ENCODE peak calls at places on chromosomes 6 and 20, in nine cellular contexts. G, J, D, Q, C, A, T, V and N are unnamed samples.

GRCh38 chr6:53066059-53066406 is 829 bp downstream of the FBXO9 start:
- DNase-seq in G (no peak), D (no peak), V (peak; percentile 86), A (peak; percentile 80), T (peak; percentile 56), J (no peak), Q (peak; percentile 44), C (peak; percentile 35), N (no peak)

GRCh38 chr6:87759491-87760010 is 57.5 kb upstream of the AKIRIN2 start:
- DNase-seq in T (no peak), G (no peak), A (no peak), V (no peak), Q (no peak), D (no peak), J (no peak), C (no peak), N (no peak)

GRCh38 chr6:155444120-155444917 is 11.3 kb downstream of the NOX3 start:
- DNase-seq in D (peak; percentile 15), V (no peak), C (peak; percentile 15), A (no peak), Q (no peak), G (peak; percentile 32), T (no peak), J (peak; percentile 23), N (no peak)

GRCh38 chr6:153130515-153131036 is 506 bp downstream of the RGS17 start:
- DNase-seq in T (no peak), C (no peak), G (no peak), D (no peak), A (no peak), Q (no peak), J (no peak), V (peak; percentile 61), N (no peak)

GRCh38 chr20:10090588-10091166 is 55.9 kb downstream of the ANKEF1 start:
- DNase-seq in Q (peak; percentile 42), A (no peak), V (no peak), J (no peak), T (no peak), C (peak; percentile 64), G (peak; percentile 72), D (peak; percentile 44), N (peak; percentile 65)

GRCh38 chr6:104623052-104623690 is 236.5 kb downstream of the HACE1 start:
- DNase-seq in G (no peak), T (no peak), D (no peak), A (no peak), Q (no peak), J (no peak), V (no peak), C (no peak), N (no peak)

GRCh38 chr6:108652375-108652774 is 91.7 kb downstream of the FOXO3 start:
- DNase-seq in C (no peak), J (no peak), V (no peak), Q (no peak), A (no peak), D (no peak), T (no peak), G (no peak), N (no peak)

GRCh38 chr20:58945967-58946631 is 35.0 kb upstream of the NELFCD start:
- DNase-seq in Q (no peak), C (no peak), T (no peak), J (no peak), G (no peak), A (no peak), D (no peak), V (no peak), N (no peak)

GRCh38 chr20:61461459-61461858 is 209.4 kb downstream of the CDH4 start:
- DNase-seq in C (no peak), T (no peak), V (no peak), D (no peak), A (no peak), J (no peak), Q (no peak), G (no peak), N (no peak)

GRCh38 chr20:19945732-19946670 is 71.2 kb upstream of the NAA20 start:
- DNase-seq in J (no peak), Q (no peak), G (no peak), D (no peak), C (no peak), V (no peak), T (no peak), A (no peak), N (no peak)

GRCh38 chr6:161215876-161216615 is 57.8 kb downstream of the AGPAT4 start:
- DNase-seq in T (no peak), C (no peak), Q (no peak), J (no peak), D (peak; percentile 50), G (peak; percentile 26), A (no peak), V (no peak), N (no peak)

GRCh38 chr6:100210138-100210872 is 216.3 kb upstream of the MCHR2 start:
- DNase-seq in G (no peak), A (no peak), Q (no peak), V (no peak), T (no peak), C (no peak), D (no peak), J (no peak), N (no peak)

GRCh38 chr20:35572838-35573237 is 31.0 kb downstream of the ERGIC3 start:
- DNase-seq in V (no peak), A (no peak), C (no peak), G (peak; percentile 12), Q (no peak), T (no peak), D (no peak), J (no peak), N (no peak)

GRCh38 chr6:16301511-16301910 is 63.1 kb downstream of the GMPR start:
- DNase-seq in G (no peak), J (no peak), Q (no peak), C (no peak), V (no peak), T (no peak), A (no peak), D (no peak), N (no peak)

GRCh38 chr6:110949679-110950285 is 8.7 kb upstream of the GTF3C6 start:
- DNase-seq in V (no peak), G (peak; percentile 69), T (no peak), C (peak; percentile 47), D (no peak), Q (peak; percentile 67), A (no peak), J (no peak), N (peak; percentile 38)

GRCh38 chr20:1505871-1506270 is 14.7 kb upstream of the SIRPB2 start:
- DNase-seq in V (no peak), D (no peak), G (no peak), Q (no peak), A (no peak), T (no peak), C (no peak), J (no peak), N (no peak)

GRCh38 chr6:107202876-107203468 is 87.7 kb upstream of the BEND3 start:
- DNase-seq in V (no peak), J (no peak), C (no peak), Q (no peak), D (no peak), G (no peak), T (no peak), A (no peak), N (no peak)

DNA sequence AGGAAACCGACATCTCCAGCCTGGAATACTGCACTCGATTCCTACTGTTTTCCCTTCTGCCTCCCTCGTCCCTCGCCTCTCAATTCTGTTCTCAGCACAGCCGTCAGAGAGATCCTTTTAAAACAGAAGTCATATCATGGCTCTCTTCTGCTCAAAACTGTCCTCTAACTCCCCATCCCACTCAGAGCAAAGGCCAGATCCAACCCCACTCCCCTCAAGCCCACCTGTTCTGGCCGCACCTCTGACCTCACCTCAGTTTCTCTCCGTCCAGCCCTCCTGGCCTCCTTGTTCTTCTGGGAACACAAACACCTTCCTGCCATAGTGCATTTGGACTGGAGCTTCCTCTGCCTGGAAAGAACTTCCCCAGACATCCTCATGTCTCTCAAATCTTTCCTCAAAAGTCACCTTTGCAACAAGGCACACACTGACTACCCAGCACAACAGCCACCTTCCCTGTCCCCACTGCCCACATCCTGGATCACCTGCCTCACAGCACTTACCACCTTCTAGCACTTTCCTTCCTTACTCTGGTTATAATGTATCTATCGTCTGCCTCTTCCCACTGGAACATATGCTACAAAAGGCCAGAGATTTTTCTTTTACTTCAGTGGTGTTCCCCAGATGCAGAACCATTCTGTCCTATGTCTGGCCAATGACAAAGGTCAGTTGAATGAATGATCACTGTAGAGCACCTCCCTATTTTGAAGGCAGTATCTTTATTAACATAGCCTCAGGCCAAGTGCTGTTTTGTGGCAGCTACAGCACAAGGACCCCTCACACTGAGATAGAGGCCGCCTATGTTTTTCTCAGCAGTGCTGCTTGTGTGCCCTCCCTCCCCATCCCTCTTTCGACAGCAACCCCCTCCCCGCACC is 4.2 kb downstream of the HLA-B start:
- DNase-seq in C (no peak), A (no peak), J (no peak), T (no peak), V (no peak), D (no peak), G (no peak), Q (peak; percentile 53), N (no peak)
- H3K4me3 ChIP-seq in C (no peak overlapping the region), A (no peak overlapping the region), J (no peak overlapping the region), T (no peak overlapping the region), V (no peak overlapping the region), D (no peak overlapping the region), G (no peak overlapping the region), Q (peak overlapping the region; percentile 70), N (no peak overlapping the region)

GRCh38 chr20:64077094-64077493 is 2.2 kb downstream of the RGS19 start:
- DNase-seq in T (no peak), G (no peak), C (no peak), Q (peak; percentile 76), A (no peak), J (no peak), V (peak; percentile 78), D (no peak), N (no peak)
- H3K4me3 ChIP-seq in T (peak overlapping the region; percentile 60), G (no peak overlapping the region), C (no peak overlapping the region), Q (peak overlapping the region; percentile 78), A (peak overlapping the region; percentile 81), J (no peak overlapping the region), V (no peak overlapping the region), D (no peak overlapping the region), N (no peak overlapping the region)

GRCh38 chr6:21885532-21886089 is 292.1 kb downstream of the SOX4 start:
- DNase-seq in V (no peak), C (peak; percentile 97), D (peak; percentile 74), G (peak; percentile 84), J (peak; percentile 79), T (no peak), A (no peak), Q (no peak), N (peak; percentile 86)
- H3K4me3 ChIP-seq in V (peak overlapping the region; percentile 0), C (no peak overlapping the region), D (no peak overlapping the region), G (no peak overlapping the region), J (no peak overlapping the region), T (no peak overlapping the region), A (no peak overlapping the region), Q (no peak overlapping the region), N (peak overlapping the region; percentile 47)

GRCh38 chr6:114764866-114765265 is 422.0 kb upstream of the HS3ST5 start:
- DNase-seq in V (no peak), C (no peak), G (no peak), T (no peak), J (no peak), A (no peak), D (no peak), Q (no peak), N (no peak)
- H3K4me3 ChIP-seq in V (no peak overlapping the region), C (no peak overlapping the region), G (no peak overlapping the region), T (no peak overlapping the region), J (no peak overlapping the region), A (no peak overlapping the region), D (no peak overlapping the region), Q (no peak overlapping the region), N (no peak overlapping the region)

GRCh38 chr6:166879594-166879993 is 76.8 kb downstream of the RNASET2 start:
- DNase-seq in Q (no peak), C (no peak), A (no peak), D (no peak), T (no peak), G (no peak), V (no peak), J (no peak), N (no peak)
- H3K4me3 ChIP-seq in Q (no peak overlapping the region), C (no peak overlapping the region), A (no peak overlapping the region), D (no peak overlapping the region), T (no peak overlapping the region), G (no peak overlapping the region), V (no peak overlapping the region), J (no peak overlapping the region), N (no peak overlapping the region)